ENCODE peak calls at places on chromosomes 1 and 21, in ten cellular contexts. T, F, P, U, G, A, O, Y, L and V are unnamed samples.

GRCh38 chr21:34693192-34693810 is 24.5 kb downstream of the CLIC6 start:
- DNase-seq in T (no peak), F (peak), P (no peak), U (peak), G (peak), A (peak), O (peak), Y (peak), L (peak), V (no peak)

GRCh38 chr1:160951443-160952128 is 3.0 kb downstream of the ITLN2 start:
- DNase-seq in T (peak), F (peak), P (no peak), U (peak), G (peak), A (peak), O (peak), Y (peak), L (peak), V (no peak)

GRCh38 chr1:160375788-160376524 is 9.1 kb downstream of the NHLH1 start:
- DNase-seq in T (no peak), F (peak), P (no peak), U (peak), G (peak), A (no peak), O (peak), Y (no peak), L (peak), V (no peak)

GRCh38 chr1:63804829-63805484 is 31.1 kb downstream of the ROR1 start:
- DNase-seq in T (no peak), F (no peak), P (no peak), U (no peak), G (no peak), A (no peak), O (no peak), Y (no peak), L (no peak), V (no peak)

GRCh38 chr1:168135982-168136708 is 585 bp downstream of the GPR161 start:
- DNase-seq in T (peak), F (no peak), P (peak), U (peak), G (peak), A (peak), O (peak), Y (no peak), L (peak), V (no peak)

GRCh38 chr1:168288311-168289052 is 7.8 kb downstream of the TBX19 start:
- DNase-seq in T (no peak), F (no peak), P (no peak), U (peak), G (no peak), A (no peak), O (peak), Y (peak), L (no peak), V (no peak)

GRCh38 chr1:86641318-86641717 is 63.1 kb upstream of the SH3GLB1 start:
- DNase-seq in T (no peak), F (no peak), P (no peak), U (peak), G (no peak), A (no peak), O (no peak), Y (no peak), L (no peak), V (no peak)

GRCh38 chr21:41283211-41283818 is 33.3 kb upstream of the FAM3B start:
- DNase-seq in T (no peak), F (peak), P (no peak), U (peak), G (peak), A (peak), O (peak), Y (peak), L (peak), V (no peak)

GRCh38 chr1:99004270-99005141 is at the start of gene PLPPR5:
- DNase-seq in T (peak), F (no peak), P (no peak), U (peak), G (peak), A (no peak), O (peak), Y (no peak), L (peak), V (peak)

GRCh38 chr1:65564493-65564892 is 144.0 kb downstream of the LEPR start:
- DNase-seq in T (no peak), F (no peak), P (no peak), U (no peak), G (no peak), A (no peak), O (no peak), Y (no peak), L (no peak), V (no peak)

GRCh38 chr1:240687820-240688219 is 75.9 kb upstream of the GREM2 start:
- DNase-seq in T (no peak), F (peak), P (no peak), U (no peak), G (peak), A (no peak), O (no peak), Y (no peak), L (no peak), V (no peak)

GRCh38 chr1:212608956-212609700 is 567 bp downstream of the ATF3 start:
- DNase-seq in T (peak), F (peak), P (peak), U (peak), G (peak), A (no peak), O (peak), Y (no peak), L (peak), V (peak)

GRCh38 chr1:205849619-205850355 is at the start of gene PM20D1:
- DNase-seq in T (peak), F (no peak), P (peak), U (no peak), G (peak), A (no peak), O (peak), Y (peak), L (peak), V (no peak)

GRCh38 chr21:41755258-41755933 is 11.5 kb downstream of the RIPK4 start:
- DNase-seq in T (no peak), F (no peak), P (no peak), U (no peak), G (no peak), A (no peak), O (no peak), Y (no peak), L (no peak), V (no peak)

GRCh38 chr1:26991310-26992116 is 2.0 kb upstream of the TRNP1 start:
- DNase-seq in T (no peak), F (peak), P (no peak), U (no peak), G (peak), A (peak), O (peak), Y (no peak), L (no peak), V (no peak)

GRCh38 chr1:20867062-20867461 is 80.0 kb upstream of the HP1BP3 start:
- DNase-seq in T (no peak), F (no peak), P (no peak), U (no peak), G (no peak), A (no peak), O (no peak), Y (no peak), L (no peak), V (no peak)

GRCh38 chr21:45054927-45055612 is 19.3 kb upstream of the ADARB1 start:
- DNase-seq in T (no peak), F (no peak), P (peak), U (no peak), G (no peak), A (no peak), O (no peak), Y (no peak), L (no peak), V (no peak)

GRCh38 chr1:228364068-228364705 is 42.4 kb downstream of the TRIM11 start:
- DNase-seq in T (no peak), F (no peak), P (peak), U (no peak), G (no peak), A (no peak), O (no peak), Y (no peak), L (peak), V (no peak)

GRCh38 chr1:203465943-203466342 is 9.7 kb upstream of the PRELP start:
- DNase-seq in T (no peak), F (no peak), P (peak), U (no peak), G (no peak), A (no peak), O (no peak), Y (peak), L (no peak), V (no peak)

GRCh38 chr1:3054474-3054873 is 14.5 kb upstream of the PRDM16 start:
- DNase-seq in T (no peak), F (no peak), P (no peak), U (no peak), G (no peak), A (no peak), O (no peak), Y (no peak), L (no peak), V (no peak)

GRCh38 chr1:42844592-42845140 is 1.7 kb upstream of the ZNF691 start:
- DNase-seq in T (no peak), F (peak), P (no peak), U (peak), G (peak), A (no peak), O (peak), Y (no peak), L (no peak), V (no peak)

GRCh38 chr1:48555271-48555670 is 83.3 kb upstream of the SPATA6 start:
- DNase-seq in T (no peak), F (no peak), P (no peak), U (no peak), G (no peak), A (no peak), O (no peak), Y (no peak), L (no peak), V (no peak)

GRCh38 chr1:167752219-167752985 is 30.6 kb downstream of the MPZL1 start:
- DNase-seq in T (no peak), F (no peak), P (no peak), U (peak), G (no peak), A (no peak), O (peak), Y (no peak), L (no peak), V (no peak)

GRCh38 chr21:40166291-40166843 is 299.1 kb downstream of the PCP4 start:
- DNase-seq in T (no peak), F (no peak), P (no peak), U (no peak), G (no peak), A (no peak), O (no peak), Y (peak), L (no peak), V (no peak)

GRCh38 chr1:9352364-9353140 is 59.9 kb downstream of the SPSB1 start:
- DNase-seq in T (no peak), F (no peak), P (no peak), U (no peak), G (no peak), A (no peak), O (no peak), Y (no peak), L (peak), V (no peak)

GRCh38 chr1:56448937-56449336 is 130.4 kb downstream of the PLPP3 start:
- DNase-seq in T (no peak), F (no peak), P (no peak), U (peak), G (no peak), A (peak), O (peak), Y (no peak), L (no peak), V (no peak)

GRCh38 chr1:229293528-229294204 is 22.8 kb downstream of the RAB4A start:
- DNase-seq in T (no peak), F (no peak), P (no peak), U (no peak), G (no peak), A (no peak), O (no peak), Y (no peak), L (no peak), V (no peak)

GRCh38 chr1:227732586-227733308 is 2.4 kb downstream of the JMJD4 start:
- DNase-seq in T (no peak), F (no peak), P (no peak), U (no peak), G (no peak), A (no peak), O (no peak), Y (no peak), L (no peak), V (no peak)

GRCh38 chr1:16226495-16227179 is 10.3 kb downstream of the CPLANE2 start:
- DNase-seq in T (peak), F (no peak), P (no peak), U (no peak), G (no peak), A (no peak), O (no peak), Y (no peak), L (peak), V (no peak)

GRCh38 chr1:18530567-18531502 is 50.1 kb downstream of the KLHDC7A start:
- DNase-seq in T (no peak), F (peak), P (no peak), U (no peak), G (peak), A (no peak), O (no peak), Y (no peak), L (peak), V (no peak)

GRCh38 chr1:26156285-26157038 is 2.4 kb upstream of the FAM110D start:
- DNase-seq in T (no peak), F (no peak), P (peak), U (no peak), G (no peak), A (no peak), O (no peak), Y (no peak), L (peak), V (no peak)

GRCh38 chr1:94658221-94658620 is 116.7 kb upstream of the F3 start:
- DNase-seq in T (no peak), F (no peak), P (no peak), U (peak), G (no peak), A (peak), O (peak), Y (peak), L (no peak), V (no peak)

GRCh38 chr1:16498573-16499359 is 15.3 kb downstream of the RNU1-1 start:
- DNase-seq in T (peak), F (peak), P (peak), U (peak), G (peak), A (peak), O (peak), Y (peak), L (peak), V (peak)

GRCh38 chr21:38290809-38291208 is 34.0 kb downstream of the KCNJ15 start:
- DNase-seq in T (no peak), F (no peak), P (no peak), U (no peak), G (no peak), A (no peak), O (no peak), Y (no peak), L (no peak), V (no peak)

GRCh38 chr21:26587621-26588260 is 14.7 kb upstream of the CYYR1 start:
- DNase-seq in T (no peak), F (peak), P (no peak), U (peak), G (no peak), A (peak), O (peak), Y (peak), L (no peak), V (no peak)

GRCh38 chr1:63245186-63245585 is 77.2 kb upstream of the FOXD3 start:
- DNase-seq in T (no peak), F (no peak), P (no peak), U (no peak), G (no peak), A (no peak), O (no peak), Y (no peak), L (no peak), V (no peak)

GRCh38 chr1:168535536-168535935 is 8.3 kb downstream of the XCL2 start:
- DNase-seq in T (no peak), F (peak), P (no peak), U (no peak), G (peak), A (no peak), O (no peak), Y (no peak), L (no peak), V (no peak)

DNA sequence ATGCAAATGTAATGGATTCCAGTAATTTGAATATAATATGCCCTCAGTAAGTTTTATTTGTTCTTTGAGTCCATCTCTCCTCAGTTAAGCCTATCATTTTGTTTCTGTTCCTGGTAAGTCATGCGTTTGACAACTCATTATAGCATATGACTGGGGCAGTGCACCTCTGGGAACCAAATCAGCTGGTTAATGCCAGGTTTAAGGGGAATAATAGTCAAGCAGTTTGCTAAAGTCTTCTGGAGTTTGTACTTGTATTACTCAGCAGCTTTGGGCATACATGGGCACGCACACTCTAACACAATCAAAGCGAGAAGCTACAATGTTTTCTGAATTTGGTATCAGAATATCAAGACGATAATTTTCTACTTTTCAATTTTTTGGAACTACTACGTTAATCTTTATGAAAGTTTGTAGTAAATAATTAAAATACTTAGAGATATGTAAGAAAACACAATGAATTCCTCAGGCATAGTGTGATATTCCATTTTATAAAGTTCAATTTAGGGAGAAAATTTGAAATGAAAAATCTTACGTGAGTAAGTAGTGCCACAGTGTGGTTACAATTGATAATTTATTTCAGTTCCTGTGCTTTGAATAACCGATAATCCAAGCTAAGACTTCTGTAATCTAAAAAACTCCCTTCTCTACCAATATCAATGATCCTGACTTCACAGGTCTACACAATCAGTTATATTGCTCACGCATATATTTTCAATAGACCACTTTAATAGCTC is 43.8 kb upstream of the KCTD3 start:
- DNase-seq in T (no peak), F (no peak), P (no peak), U (peak), G (no peak), A (no peak), O (peak), Y (peak), L (no peak), V (no peak)
- TF ChIP-seq CTCF in T (no peak), F (no peak), P (no peak), U (no peak), G (no peak), A (peak), O (peak), Y (peak), L (no peak), V (peak)

GRCh38 chr1:157073944-157074685 is 25.5 kb downstream of the ETV3L start:
- DNase-seq in T (peak), F (peak), P (peak), U (peak), G (peak), A (peak), O (peak), Y (peak), L (peak), V (no peak)
- TF ChIP-seq CTCF in T (peak), F (peak), P (peak), U (peak), G (peak), A (peak), O (peak), Y (peak), L (peak), V (peak)

DNA sequence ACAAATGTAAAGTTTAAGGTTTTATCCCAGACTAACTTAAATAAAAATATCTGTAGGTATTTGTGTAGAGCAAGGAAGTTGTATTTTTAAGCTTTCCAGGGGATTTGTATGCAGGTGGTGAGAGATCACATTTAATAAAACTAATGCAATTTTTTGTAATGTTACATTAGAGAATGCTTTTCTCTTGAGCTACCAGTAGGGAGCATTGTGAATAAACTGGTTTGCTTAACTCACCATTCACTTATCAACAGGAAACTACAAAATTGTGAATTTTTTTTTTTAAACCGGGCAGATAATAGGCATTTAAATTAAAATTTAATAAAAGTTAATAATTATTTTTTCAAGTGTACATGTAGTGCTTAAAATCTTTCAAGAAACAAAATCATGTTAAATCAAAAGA is 78.6 kb downstream of the IVNS1ABP start:
- DNase-seq in T (no peak), F (peak), P (no peak), U (peak), G (no peak), A (peak), O (peak), Y (peak), L (no peak), V (no peak)
- TF ChIP-seq CTCF in T (no peak), F (peak), P (no peak), U (peak), G (peak), A (peak), O (peak), Y (peak), L (no peak), V (peak)

DNA sequence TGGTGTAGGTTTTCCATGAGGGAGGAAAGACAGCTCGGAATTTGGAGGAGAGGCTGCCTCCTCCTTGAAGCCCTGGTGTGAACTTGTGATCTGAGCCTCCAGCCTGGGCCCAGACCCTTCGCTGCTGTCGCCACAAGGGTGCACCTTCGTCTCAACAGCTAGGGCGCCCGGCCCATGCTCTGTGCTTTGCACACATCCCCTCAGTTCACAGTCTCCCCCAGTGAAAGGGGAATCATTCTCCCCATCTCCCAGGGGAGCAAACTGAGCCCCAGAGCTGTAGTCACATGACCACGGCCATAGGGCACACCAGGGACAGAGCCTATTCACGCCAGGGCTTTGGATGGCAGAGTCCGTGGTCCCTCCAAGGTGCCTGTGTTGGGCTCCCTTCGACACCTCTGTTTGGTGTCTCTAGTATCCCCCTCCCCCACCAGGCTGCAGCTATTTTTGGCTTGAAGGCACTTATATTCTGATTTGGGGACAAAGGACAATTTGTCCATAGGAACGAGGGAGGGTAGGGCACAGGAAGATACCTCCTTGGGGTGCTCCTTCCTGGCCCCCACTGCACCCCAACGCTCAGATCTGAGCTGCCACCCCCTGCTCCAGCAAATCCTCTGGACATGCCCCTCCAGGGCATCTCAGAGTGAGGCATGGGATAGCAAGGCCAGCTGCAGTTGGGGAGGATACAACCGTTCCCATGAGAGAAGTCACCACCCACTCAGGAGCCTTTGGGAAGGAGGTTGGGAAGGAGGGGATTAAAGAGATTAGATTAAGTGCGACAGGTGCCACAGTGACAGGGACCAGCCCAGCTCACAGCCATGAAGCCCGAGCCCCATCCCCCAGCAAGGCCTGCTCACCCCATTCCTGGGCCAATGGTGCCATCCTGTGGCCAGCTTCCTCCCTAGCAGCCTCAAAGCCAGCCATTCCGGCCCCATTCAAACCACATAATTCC is 15.7 kb downstream of the MATN1 start:
- DNase-seq in T (peak), F (peak), P (peak), U (peak), G (peak), A (peak), O (peak), Y (peak), L (peak), V (peak)
- TF ChIP-seq CTCF in T (peak), F (peak), P (peak), U (peak), G (peak), A (peak), O (peak), Y (peak), L (peak), V (peak)

DNA sequence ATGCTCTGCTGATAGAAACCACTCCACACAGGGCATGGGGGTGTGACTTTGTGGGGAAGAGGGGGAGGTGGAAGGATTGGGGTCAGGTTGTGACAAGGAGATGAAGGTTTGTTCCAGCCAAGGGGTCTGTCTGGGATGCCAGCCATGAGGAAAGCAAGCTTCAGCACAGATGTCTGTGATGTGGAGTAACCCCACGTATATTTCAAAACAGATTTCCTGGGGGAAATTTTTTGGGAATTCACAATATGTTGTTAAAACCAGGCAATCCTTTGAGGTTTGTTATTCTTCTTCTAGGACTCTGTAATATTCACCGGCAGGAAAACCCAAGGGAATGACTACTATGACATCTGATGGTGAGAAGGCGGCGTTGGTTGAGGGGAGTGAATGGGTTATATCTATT is 255.0 kb upstream of the FGGY start:
- DNase-seq in T (no peak), F (no peak), P (no peak), U (peak), G (no peak), A (no peak), O (peak), Y (no peak), L (no peak), V (no peak)
- TF ChIP-seq CTCF in T (no peak), F (no peak), P (no peak), U (no peak), G (no peak), A (no peak), O (no peak), Y (no peak), L (no peak), V (no peak)